ENCODE peak calls at places on chromosomes 5 and 9, in seven cellular contexts. P, U, H, I, M, X and Q are unnamed samples.

GRCh38 chr5:142769251-142769792 is 855 bp upstream of the ARHGAP26 start:
- DNase-seq in M (no peak), I (no peak), P (no peak), H (no peak), X (no peak), U (no peak), Q (no peak)

GRCh38 chr5:107415762-107416161 is 255.0 kb downstream of the EFNA5 start:
- DNase-seq in X (no peak), P (no peak), M (no peak), H (no peak), U (no peak), I (no peak), Q (no peak)

GRCh38 chr5:152051499-152052454 is 127.1 kb upstream of the GLRA1 start:
- DNase-seq in U (no peak), H (no peak), P (no peak), M (no peak), X (no peak), I (no peak), Q (no peak)

GRCh38 chr9:124392855-124393460 is 22.3 kb downstream of the PSMB7 start:
- DNase-seq in U (no peak), M (no peak), I (no peak), H (no peak), X (no peak), P (no peak), Q (no peak)

GRCh38 chr5:59065551-59065950 is 482.7 kb downstream of the RAB3C start:
- DNase-seq in U (no peak), X (no peak), M (no peak), I (no peak), H (no peak), P (no peak), Q (no peak)

GRCh38 chr9:82436480-82436879 is 447.9 kb downstream of the SPATA31D1 start:
- DNase-seq in M (no peak), H (no peak), X (no peak), U (no peak), I (no peak), P (no peak), Q (no peak)

GRCh38 chr9:119160559-119160958 is 208.7 kb downstream of the BRINP1 start:
- DNase-seq in P (no peak), I (no peak), X (no peak), H (no peak), M (no peak), U (no peak), Q (no peak)

GRCh38 chr5:37214550-37214949 is 34.6 kb downstream of the CPLANE1 start:
- DNase-seq in I (no peak), P (no peak), U (no peak), X (no peak), H (no peak), M (no peak), Q (no peak)

GRCh38 chr5:90640484-90641059 is 82.0 kb downstream of the ADGRV1 start:
- DNase-seq in I (peak), U (no peak), M (no peak), H (no peak), X (no peak), P (no peak), Q (peak)

GRCh38 chr9:121688149-121688680 is 36.8 kb downstream of the DAB2IP start:
- DNase-seq in P (no peak), M (no peak), U (no peak), X (no peak), H (no peak), I (no peak), Q (no peak)

GRCh38 chr5:76500633-76501393 is 97.7 kb downstream of the IQGAP2 start:
- DNase-seq in M (no peak), P (peak), H (no peak), X (no peak), I (no peak), U (no peak), Q (peak)

GRCh38 chr5:123705741-123706140 is 193.8 kb downstream of the CSNK1G3 start:
- DNase-seq in M (no peak), X (no peak), P (no peak), U (no peak), I (no peak), H (no peak), Q (no peak)

GRCh38 chr9:112696461-112696860 is 21.5 kb downstream of the INIP start:
- DNase-seq in P (no peak), I (no peak), H (no peak), M (no peak), U (no peak), X (no peak), Q (no peak)

GRCh38 chr5:79133121-79133656 is 21.6 kb downstream of the BHMT start:
- DNase-seq in M (no peak), X (no peak), H (no peak), U (no peak), P (no peak), I (no peak), Q (no peak)
- H3K4me3 ChIP-seq in M (no peak), X (peak), H (peak), U (peak), P (no peak), I (peak), Q (no peak)

DNA sequence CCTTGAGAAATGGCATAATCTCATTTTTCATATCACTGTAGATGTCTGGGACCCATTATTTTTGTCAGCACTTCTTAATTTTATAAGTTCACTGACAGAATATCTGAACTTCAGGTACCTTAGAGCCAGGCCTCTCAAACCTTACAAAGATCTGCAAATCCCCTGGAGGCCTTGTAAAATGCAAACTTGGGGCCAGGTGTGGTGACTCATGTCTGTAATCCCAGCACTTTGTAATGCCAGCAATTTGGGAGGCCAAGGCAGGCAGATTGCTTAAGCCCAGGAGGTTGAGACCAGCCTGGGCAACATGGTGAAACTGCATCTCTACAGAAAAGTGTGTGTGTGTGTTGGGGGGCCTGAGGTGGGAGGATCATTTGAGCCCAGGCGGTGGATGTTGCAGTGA is 30.8 kb downstream of the RASGRF2 start:
- DNase-seq in I (no peak), U (no peak), X (no peak), M (no peak), P (no peak), H (no peak), Q (no peak)
- TF ChIP-seq POLR2A in I (no peak), U (no peak), X (no peak), M (no peak), P (no peak), H (no peak), Q (no peak)

DNA sequence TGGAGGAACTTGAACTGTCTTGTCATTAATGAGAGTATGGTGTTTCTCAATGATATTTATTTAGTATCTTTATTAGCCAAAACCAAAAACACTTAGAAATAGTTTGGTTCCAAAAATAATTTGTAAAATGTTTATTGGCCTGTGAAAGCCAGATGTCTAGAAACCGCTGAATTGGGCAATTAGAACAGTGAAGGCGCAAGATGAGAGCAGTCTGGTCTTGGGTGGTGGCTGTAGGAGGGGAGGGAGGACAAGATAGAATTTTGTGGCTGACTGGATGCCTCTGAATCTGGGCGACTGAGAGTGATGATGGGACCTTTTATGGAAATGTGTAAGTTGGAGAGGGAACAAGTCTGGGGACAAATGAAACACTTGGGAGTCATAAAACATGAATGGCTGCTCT is 35.4 kb downstream of the PDZD2 start:
- DNase-seq in I (no peak), P (no peak), U (no peak), H (no peak), X (no peak), M (no peak), Q (no peak)
- H3K4me3 ChIP-seq in I (no peak), P (no peak), U (no peak), H (no peak), X (no peak), M (no peak), Q (no peak)

GRCh38 chr5:176537608-176538504 is 654 bp upstream of the RNF44 start:
- DNase-seq in X (peak), H (peak), P (peak), I (peak), U (peak), M (peak), Q (peak)

GRCh38 chr5:176536902-176537607 is at the start of gene RNF44:
- DNase-seq in I (peak), H (peak), U (peak), P (peak), X (peak), M (peak), Q (peak)

GRCh38 chr5:176535101-176535654 is 2.0 kb downstream of the RNF44 start:
- DNase-seq in I (no peak), P (no peak), X (no peak), H (no peak), U (no peak), M (peak), Q (peak)

GRCh38 chr5:176535655-176536131 is 1.5 kb downstream of the RNF44 start:
- DNase-seq in H (no peak), X (no peak), U (no peak), I (no peak), M (peak), P (no peak), Q (no peak)

GRCh38 chr5:176536132-176536901 is 885 bp downstream of the RNF44 start:
- DNase-seq in P (peak), H (peak), I (peak), U (peak), X (peak), M (peak), Q (peak)
- TF ChIP-seq POLR2A in P (no peak), H (no peak), I (no peak), U (peak), X (no peak), M (no peak), Q (no peak)